ENCODE peak calls at places on chromosomes 4 and X, in nine cellular contexts. One of them, this sample, is unnamed.

GRCh38 chr4:56643596-56643995 is 37.5 kb downstream of the HOPX start:
- DNase-seq in lower lobe of right lung: no peak
- DNase-seq in SK-N-SH: no peak
- DNase-seq in cardiac muscle cell: no peak
- DNase-seq in PC-3: no peak
- DNase-seq in upper lobe of left lung: no peak
- DNase-seq in GM06990: no peak
- DNase-seq in CD8-positive, alpha-beta T cell: no peak
- DNase-seq in PC-9: no peak
- DNase-seq in this sample: no peak

GRCh38 chr4:163554870-163555465 is 60.5 kb downstream of the TMA16 start:
- DNase-seq in lower lobe of right lung: no peak
- DNase-seq in SK-N-SH: peak; percentile 23
- DNase-seq in cardiac muscle cell: peak; percentile 43
- DNase-seq in PC-3: peak; percentile 60
- DNase-seq in upper lobe of left lung: no peak
- DNase-seq in GM06990: no peak
- DNase-seq in CD8-positive, alpha-beta T cell: no peak
- DNase-seq in PC-9: no peak
- DNase-seq in this sample: no peak

GRCh38 chr4:37697566-37697965 is 11.4 kb upstream of the RELL1 start:
- DNase-seq in lower lobe of right lung: no peak
- DNase-seq in SK-N-SH: no peak
- DNase-seq in cardiac muscle cell: no peak
- DNase-seq in PC-3: no peak
- DNase-seq in upper lobe of left lung: no peak
- DNase-seq in GM06990: no peak
- DNase-seq in CD8-positive, alpha-beta T cell: no peak
- DNase-seq in PC-9: no peak
- DNase-seq in this sample: no peak

GRCh38 chr4:128835498-128836222 is 26.2 kb downstream of the JADE1 start:
- DNase-seq in lower lobe of right lung: peak; percentile 67
- DNase-seq in SK-N-SH: no peak
- DNase-seq in cardiac muscle cell: peak; percentile 86
- DNase-seq in PC-3: no peak
- DNase-seq in upper lobe of left lung: peak; percentile 62
- DNase-seq in GM06990: no peak
- DNase-seq in CD8-positive, alpha-beta T cell: no peak
- DNase-seq in PC-9: no peak
- DNase-seq in this sample: peak; percentile 70

GRCh38 chr4:663438-664428 is 10.3 kb downstream of the ATP5ME start:
- DNase-seq in lower lobe of right lung: peak; percentile 86
- DNase-seq in SK-N-SH: peak; percentile 95
- DNase-seq in cardiac muscle cell: peak; percentile 34
- DNase-seq in PC-3: no peak
- DNase-seq in upper lobe of left lung: peak; percentile 75
- DNase-seq in GM06990: peak; percentile 75
- DNase-seq in CD8-positive, alpha-beta T cell: peak; percentile 64
- DNase-seq in PC-9: peak; percentile 55
- DNase-seq in this sample: peak; percentile 76

GRCh38 chrX:30741545-30741944 is 88.3 kb downstream of the GK start:
- DNase-seq in lower lobe of right lung: no peak
- DNase-seq in SK-N-SH: no peak
- DNase-seq in cardiac muscle cell: no peak
- DNase-seq in PC-3: no peak
- DNase-seq in upper lobe of left lung: no peak
- DNase-seq in GM06990: no peak
- DNase-seq in CD8-positive, alpha-beta T cell: no peak
- DNase-seq in PC-9: no peak
- DNase-seq in this sample: no peak

GRCh38 chr4:147597561-147597960 is 19.6 kb upstream of the TMEM184C start:
- DNase-seq in lower lobe of right lung: no peak
- DNase-seq in SK-N-SH: no peak
- DNase-seq in cardiac muscle cell: no peak
- DNase-seq in PC-3: no peak
- DNase-seq in upper lobe of left lung: no peak
- DNase-seq in GM06990: no peak
- DNase-seq in CD8-positive, alpha-beta T cell: no peak
- DNase-seq in PC-9: peak; percentile 16
- DNase-seq in this sample: no peak

GRCh38 chrX:8815460-8816065 is 14.4 kb upstream of the FAM9A start:
- DNase-seq in lower lobe of right lung: no peak
- DNase-seq in SK-N-SH: peak; percentile 58
- DNase-seq in cardiac muscle cell: peak; percentile 54
- DNase-seq in PC-3: peak; percentile 82
- DNase-seq in upper lobe of left lung: no peak
- DNase-seq in GM06990: no peak
- DNase-seq in CD8-positive, alpha-beta T cell: no peak
- DNase-seq in PC-9: no peak
- DNase-seq in this sample: no peak

GRCh38 chr4:124061413-124061812 is 651.1 kb downstream of the ANKRD50 start:
- DNase-seq in lower lobe of right lung: no peak
- DNase-seq in SK-N-SH: no peak
- DNase-seq in cardiac muscle cell: peak; percentile 90
- DNase-seq in PC-3: peak; percentile 15
- DNase-seq in upper lobe of left lung: no peak
- DNase-seq in GM06990: no peak
- DNase-seq in CD8-positive, alpha-beta T cell: no peak
- DNase-seq in PC-9: no peak
- DNase-seq in this sample: no peak

GRCh38 chr4:47167391-47167790 is 136.0 kb downstream of the GABRB1 start:
- DNase-seq in lower lobe of right lung: no peak
- DNase-seq in SK-N-SH: no peak
- DNase-seq in cardiac muscle cell: no peak
- DNase-seq in PC-3: no peak
- DNase-seq in upper lobe of left lung: no peak
- DNase-seq in GM06990: no peak
- DNase-seq in CD8-positive, alpha-beta T cell: no peak
- DNase-seq in PC-9: no peak
- DNase-seq in this sample: no peak

GRCh38 chr4:41256740-41257256 is at the start of gene UCHL1:
- DNase-seq in lower lobe of right lung: no peak
- DNase-seq in SK-N-SH: peak; percentile 97
- DNase-seq in cardiac muscle cell: peak; percentile 93
- DNase-seq in PC-3: no peak
- DNase-seq in upper lobe of left lung: no peak
- DNase-seq in GM06990: peak; percentile 88
- DNase-seq in CD8-positive, alpha-beta T cell: no peak
- DNase-seq in PC-9: peak; percentile 90
- DNase-seq in this sample: peak; percentile 65

GRCh38 chrX:46251755-46252154 is 293.5 kb downstream of the ZNF674 start:
- DNase-seq in lower lobe of right lung: no peak
- DNase-seq in SK-N-SH: no peak
- DNase-seq in cardiac muscle cell: peak; percentile 27
- DNase-seq in PC-3: peak; percentile 58
- DNase-seq in upper lobe of left lung: no peak
- DNase-seq in GM06990: no peak
- DNase-seq in CD8-positive, alpha-beta T cell: no peak
- DNase-seq in PC-9: no peak
- DNase-seq in this sample: no peak

GRCh38 chr4:54784188-54784671 is 126.5 kb downstream of the KIT start:
- DNase-seq in lower lobe of right lung: peak; percentile 67
- DNase-seq in SK-N-SH: no peak
- DNase-seq in cardiac muscle cell: peak; percentile 94
- DNase-seq in PC-3: no peak
- DNase-seq in upper lobe of left lung: peak; percentile 60
- DNase-seq in GM06990: no peak
- DNase-seq in CD8-positive, alpha-beta T cell: no peak
- DNase-seq in PC-9: no peak
- DNase-seq in this sample: peak; percentile 95

GRCh38 chr4:1490906-1491629 is 84.8 kb upstream of the NKX1-1 start:
- DNase-seq in lower lobe of right lung: peak; percentile 34
- DNase-seq in SK-N-SH: peak; percentile 65
- DNase-seq in cardiac muscle cell: no peak
- DNase-seq in PC-3: no peak
- DNase-seq in upper lobe of left lung: no peak
- DNase-seq in GM06990: no peak
- DNase-seq in CD8-positive, alpha-beta T cell: no peak
- DNase-seq in PC-9: no peak
- DNase-seq in this sample: no peak

GRCh38 chr4:146095091-146095690 is 80.3 kb upstream of the LSM6 start:
- DNase-seq in lower lobe of right lung: no peak
- DNase-seq in SK-N-SH: peak; percentile 17
- DNase-seq in cardiac muscle cell: peak; percentile 79
- DNase-seq in PC-3: peak; percentile 84
- DNase-seq in upper lobe of left lung: no peak
- DNase-seq in GM06990: no peak
- DNase-seq in CD8-positive, alpha-beta T cell: no peak
- DNase-seq in PC-9: peak; percentile 20
- DNase-seq in this sample: no peak

GRCh38 chr4:8386731-8387130 is 53.8 kb downstream of the ACOX3 start:
- DNase-seq in lower lobe of right lung: no peak
- DNase-seq in SK-N-SH: no peak
- DNase-seq in cardiac muscle cell: no peak
- DNase-seq in PC-3: no peak
- DNase-seq in upper lobe of left lung: no peak
- DNase-seq in GM06990: no peak
- DNase-seq in CD8-positive, alpha-beta T cell: no peak
- DNase-seq in PC-9: no peak
- DNase-seq in this sample: no peak

DNA sequence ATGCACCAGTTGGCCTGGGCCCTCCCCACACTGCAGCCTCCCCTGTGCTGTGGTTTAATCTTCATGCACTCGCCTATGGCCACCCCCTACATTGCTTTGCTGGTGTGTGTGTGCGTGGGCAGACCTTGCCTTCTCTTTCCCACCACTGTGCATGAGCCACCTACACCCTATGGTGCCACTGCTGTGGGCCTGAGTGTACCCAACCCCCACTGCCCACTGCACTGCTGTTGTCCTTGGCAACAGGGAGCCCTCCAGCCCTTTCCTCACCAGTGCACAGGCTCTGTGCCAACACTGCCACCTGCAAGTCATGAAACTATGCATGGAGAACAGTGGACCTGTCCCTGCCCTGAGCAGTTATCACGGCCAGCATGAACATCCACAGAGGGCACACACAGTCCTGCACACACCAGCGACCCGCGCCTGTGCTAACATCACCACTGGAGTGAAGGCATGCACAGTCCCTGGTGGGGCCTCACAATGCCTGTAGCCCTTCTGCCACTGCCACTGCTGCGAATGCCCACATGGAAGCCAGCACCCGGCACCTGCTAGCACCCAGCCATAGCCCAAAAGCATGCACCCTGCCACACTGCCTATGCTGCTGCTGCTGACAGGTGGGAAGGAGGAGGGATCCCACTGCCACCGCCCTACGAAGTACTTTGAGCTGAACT is 237.8 kb upstream of the ARSJ start:
- DNase-seq in lower lobe of right lung: no peak
- DNase-seq in SK-N-SH: peak; percentile 14
- DNase-seq in cardiac muscle cell: no peak
- DNase-seq in PC-3: no peak
- DNase-seq in upper lobe of left lung: no peak
- DNase-seq in GM06990: no peak
- DNase-seq in CD8-positive, alpha-beta T cell: no peak
- DNase-seq in PC-9: no peak
- DNase-seq in this sample: no peak
- TF ChIP-seq CTCF in lower lobe of right lung: no peak
- TF ChIP-seq CTCF in SK-N-SH: no peak
- TF ChIP-seq CTCF in cardiac muscle cell: no peak
- TF ChIP-seq CTCF in PC-3: no peak
- TF ChIP-seq CTCF in upper lobe of left lung: no peak
- TF ChIP-seq CTCF in GM06990: no peak
- TF ChIP-seq CTCF in CD8-positive, alpha-beta T cell: no peak
- TF ChIP-seq CTCF in PC-9: no peak
- TF ChIP-seq CTCF in this sample: no peak

GRCh38 chrX:71420686-71421085 is 54.5 kb downstream of the TAF1 start:
- DNase-seq in lower lobe of right lung: no peak
- DNase-seq in SK-N-SH: peak; percentile 20
- DNase-seq in cardiac muscle cell: no peak
- DNase-seq in PC-3: no peak
- DNase-seq in upper lobe of left lung: no peak
- DNase-seq in GM06990: no peak
- DNase-seq in CD8-positive, alpha-beta T cell: no peak
- DNase-seq in PC-9: no peak
- DNase-seq in this sample: no peak
- H3K36me3 ChIP-seq in lower lobe of right lung: peaks cover 69% of the 10 kb centered on the region
- H3K36me3 ChIP-seq in SK-N-SH: peaks cover 56% of the 10 kb centered on the region
- H3K36me3 ChIP-seq in cardiac muscle cell: peaks cover 7% of the 10 kb centered on the region
- H3K36me3 ChIP-seq in PC-3: peaks cover 29% of the 10 kb centered on the region
- H3K36me3 ChIP-seq in upper lobe of left lung: no peaks in the 10 kb centered on the region
- H3K36me3 ChIP-seq in GM06990: no peaks in the 10 kb centered on the region
- H3K36me3 ChIP-seq in CD8-positive, alpha-beta T cell: peaks cover 7% of the 10 kb centered on the region
- H3K36me3 ChIP-seq in PC-9: peaks cover 9% of the 10 kb centered on the region
- H3K36me3 ChIP-seq in this sample: peaks cover 31% of the 10 kb centered on the region

DNA sequence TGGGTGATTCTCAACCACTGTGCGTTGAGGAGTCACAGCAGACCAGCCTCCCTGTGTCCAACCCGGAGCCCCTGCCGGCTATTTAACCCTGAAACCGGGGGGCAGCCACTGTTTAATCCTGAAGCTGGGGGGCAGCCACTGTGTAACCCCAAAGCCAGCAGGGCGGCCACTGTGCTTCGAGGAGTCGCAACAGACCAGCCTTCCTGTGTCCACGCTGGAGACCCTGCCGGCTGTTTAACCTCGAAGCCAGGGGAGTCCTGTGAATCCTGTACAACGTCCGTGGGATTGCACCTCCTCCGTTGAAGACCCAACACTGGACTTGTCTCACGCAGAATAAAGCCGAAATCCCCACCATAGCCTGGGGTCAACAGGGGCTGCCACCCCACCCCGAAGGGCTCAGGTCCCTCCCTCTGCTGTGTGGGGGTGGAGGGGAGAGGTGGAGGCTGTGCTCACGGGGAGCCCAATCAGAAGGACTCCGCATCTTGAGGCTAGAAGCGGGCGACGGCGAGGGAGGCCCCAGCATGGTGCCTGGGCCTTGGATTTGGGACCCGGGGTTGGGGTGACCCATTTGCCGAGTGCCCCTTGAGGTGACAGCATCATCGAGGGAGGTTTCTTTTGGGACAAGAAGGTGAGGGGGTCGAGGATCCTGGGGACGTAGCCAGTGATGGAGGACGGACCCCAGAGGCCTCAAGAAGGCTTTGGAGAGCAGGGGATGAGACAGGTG is 94.9 kb downstream of the ADRA2C start:
- DNase-seq in lower lobe of right lung: peak; percentile 24
- DNase-seq in SK-N-SH: no peak
- DNase-seq in cardiac muscle cell: no peak
- DNase-seq in PC-3: no peak
- DNase-seq in upper lobe of left lung: no peak
- DNase-seq in GM06990: no peak
- DNase-seq in CD8-positive, alpha-beta T cell: no peak
- DNase-seq in PC-9: no peak
- DNase-seq in this sample: no peak
- H3K27me3 ChIP-seq in lower lobe of right lung: peaks cover 53% of the 10 kb centered on the region
- H3K27me3 ChIP-seq in SK-N-SH: no peaks in the 10 kb centered on the region
- H3K27me3 ChIP-seq in cardiac muscle cell: peaks cover 31% of the 10 kb centered on the region
- H3K27me3 ChIP-seq in PC-3: peaks cover 71% of the 10 kb centered on the region
- H3K27me3 ChIP-seq in upper lobe of left lung: no peaks in the 10 kb centered on the region
- H3K27me3 ChIP-seq in GM06990: peaks cover 2% of the 10 kb centered on the region
- H3K27me3 ChIP-seq in CD8-positive, alpha-beta T cell: no peaks in the 10 kb centered on the region
- H3K27me3 ChIP-seq in PC-9: peaks cover 90% of the 10 kb centered on the region
- H3K27me3 ChIP-seq in this sample: peaks cover 4% of the 10 kb centered on the region

DNA sequence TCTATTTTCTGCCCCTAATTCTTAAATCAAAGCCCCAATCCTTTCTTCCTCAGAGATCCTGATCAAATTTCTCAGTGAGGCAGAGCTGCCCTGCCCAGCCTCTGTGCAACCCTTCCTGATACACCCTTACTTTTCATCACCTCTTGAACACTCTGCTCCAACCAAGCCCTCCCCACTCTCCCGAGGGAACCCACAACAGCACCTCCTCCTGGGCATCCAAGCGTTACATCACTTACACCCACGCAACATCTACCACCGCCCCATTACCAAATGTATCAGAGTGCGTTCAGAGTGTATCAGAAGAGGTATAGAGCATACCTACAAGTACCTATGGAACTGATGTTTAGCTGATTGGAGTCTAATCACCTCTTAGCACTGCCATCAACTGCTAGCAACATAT is 186.5 kb downstream of the RAP1GDS1 start:
- DNase-seq in lower lobe of right lung: no peak
- DNase-seq in SK-N-SH: no peak
- DNase-seq in cardiac muscle cell: peak; percentile 10
- DNase-seq in PC-3: no peak
- DNase-seq in upper lobe of left lung: no peak
- DNase-seq in GM06990: peak; percentile 29
- DNase-seq in CD8-positive, alpha-beta T cell: no peak
- DNase-seq in PC-9: no peak
- DNase-seq in this sample: no peak
- TF ChIP-seq CTCF in lower lobe of right lung: no peak
- TF ChIP-seq CTCF in SK-N-SH: no peak
- TF ChIP-seq CTCF in cardiac muscle cell: peak; percentile 3
- TF ChIP-seq CTCF in PC-3: no peak
- TF ChIP-seq CTCF in upper lobe of left lung: no peak
- TF ChIP-seq CTCF in GM06990: peak; percentile 7
- TF ChIP-seq CTCF in CD8-positive, alpha-beta T cell: no peak
- TF ChIP-seq CTCF in PC-9: no peak
- TF ChIP-seq CTCF in this sample: no peak

This sample was measured in ascending aorta.